ENCODE peak calls at places on chromosome 2, in six cellular contexts. T, Q, Y, W, O and N are unnamed samples.

GRCh38 chr2:121690095-121690494 is 40.8 kb upstream of the CLASP1 start:
- DNase-seq in Y (no peak), W (no peak), Q (no peak), O (no peak), T (no peak), N (no peak)

GRCh38 chr2:117087565-117088291 is 726.8 kb upstream of the DDX18 start:
- DNase-seq in Y (no peak), Q (no peak), T (no peak), O (no peak), W (no peak), N (no peak)

GRCh38 chr2:188798159-188798558 is 176.0 kb upstream of the COL3A1 start:
- DNase-seq in Q (no peak), W (no peak), O (no peak), Y (no peak), T (peak), N (no peak)

GRCh38 chr2:27102329-27102728 is 15.8 kb downstream of the KHK start:
- DNase-seq in T (no peak), O (no peak), Q (no peak), Y (no peak), W (peak), N (no peak)

GRCh38 chr2:188572592-188572991 is 280.9 kb downstream of the GULP1 start:
- DNase-seq in O (no peak), T (no peak), W (no peak), Y (no peak), Q (no peak), N (no peak)

GRCh38 chr2:148136441-148136840 is 115.5 kb downstream of the MBD5 start:
- DNase-seq in T (no peak), Q (no peak), W (no peak), O (no peak), Y (no peak), N (no peak)

GRCh38 chr2:18792226-18792629 is 202.9 kb upstream of the NT5C1B start:
- DNase-seq in Y (no peak), Q (no peak), W (no peak), O (no peak), T (peak), N (no peak)

GRCh38 chr2:217822296-217823252 is 180.2 kb downstream of the TNS1 start:
- DNase-seq in W (peak), Q (no peak), O (no peak), T (no peak), Y (no peak), N (peak)

GRCh38 chr2:12637754-12638153 is 79.0 kb upstream of the TRIB2 start:
- DNase-seq in T (peak), Y (no peak), W (no peak), O (no peak), Q (no peak), N (no peak)

GRCh38 chr2:216665717-216666116 is 29.6 kb downstream of the IGFBP5 start:
- DNase-seq in Q (no peak), T (no peak), Y (no peak), O (no peak), W (no peak), N (no peak)

GRCh38 chr2:124241-124880 is 78.1 kb upstream of the FAM110C start:
- DNase-seq in Q (no peak), O (no peak), Y (no peak), T (no peak), W (no peak), N (no peak)

GRCh38 chr2:40380036-40380435 is 71.9 kb downstream of the SLC8A1 start:
- DNase-seq in T (no peak), O (no peak), Q (no peak), W (no peak), Y (no peak), N (no peak)

GRCh38 chr2:101844055-101844635 is 146.6 kb downstream of the MAP4K4 start:
- DNase-seq in W (no peak), O (peak), Q (no peak), Y (peak), T (peak), N (no peak)

GRCh38 chr2:216012830-216013079 is 596 bp downstream of the MREG start:
- DNase-seq in Q (no peak), T (no peak), Y (no peak), O (no peak), W (no peak), N (no peak)

DNA sequence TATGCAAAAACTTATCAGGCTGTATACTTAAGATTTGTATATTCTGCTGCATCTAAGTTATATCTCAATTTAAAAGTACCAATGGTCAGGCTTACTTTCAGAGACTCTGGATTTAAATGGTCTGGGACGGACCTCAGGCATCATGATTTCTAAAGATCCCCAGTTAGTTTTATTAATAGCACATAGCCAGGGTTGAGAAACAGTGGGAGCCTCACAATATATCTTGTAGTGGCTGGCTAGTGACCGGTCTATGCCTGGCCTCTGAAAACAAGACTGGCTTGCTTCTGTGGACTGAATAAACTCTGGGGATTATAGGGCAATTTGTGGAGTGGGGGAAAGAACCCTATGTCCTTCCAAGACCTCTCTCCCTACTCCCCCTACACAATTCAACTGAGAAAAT is 162.5 kb upstream of the SLC1A4 start:
- DNase-seq in Y (no peak), O (no peak), T (no peak), W (no peak), Q (no peak), N (no peak)
- TF ChIP-seq CTCF in Y (no peak), O (no peak), T (no peak), W (no peak), Q (no peak), N (no peak)

DNA sequence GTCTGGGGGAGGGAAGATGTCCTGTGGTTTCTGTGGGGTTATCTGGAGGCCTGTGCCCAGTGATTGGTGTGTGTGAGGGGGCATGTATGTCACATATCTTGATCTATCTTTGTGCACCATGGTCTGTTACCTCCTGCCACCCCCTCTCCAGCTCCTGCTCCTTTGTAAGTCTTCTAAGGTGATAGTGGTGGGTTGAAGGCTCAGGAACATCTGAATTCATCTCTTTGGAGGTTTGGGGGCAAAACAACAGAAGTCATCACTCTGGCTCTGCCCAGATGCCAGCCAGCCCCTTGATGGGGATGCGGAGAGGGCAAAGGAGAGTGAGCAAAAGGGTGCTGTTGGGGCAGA is 2.7 kb upstream of the WNT6 start:
- DNase-seq in W (peak), Q (no peak), Y (no peak), T (no peak), O (no peak), N (no peak)
- H3K4me3 ChIP-seq in W (no peak), Q (no peak), Y (no peak), T (no peak), O (no peak), N (no peak)

GRCh38 chr2:57376985-57377384 is 669.6 kb upstream of the VRK2 start:
- DNase-seq in O (no peak), T (no peak), Q (no peak), Y (no peak), W (no peak), N (no peak)
- TF ChIP-seq CTCF in O (no peak), T (no peak), Q (peak), Y (no peak), W (peak), N (no peak)

GRCh38 chr2:65366595-65367125 is 65.7 kb downstream of the SPRED2 start:
- DNase-seq in W (no peak), Y (peak), O (peak), Q (no peak), T (peak), N (no peak)
- H3K4me3 ChIP-seq in W (peak), Y (peak), O (peak), Q (no peak), T (peak), N (no peak)

GRCh38 chr2:96265840-96266569 is at the start of the genes CIAO1 and TMEM127:
- DNase-seq in Q (peak), Y (peak), O (peak), T (peak), W (peak), N (peak)
- TF ChIP-seq CTCF in Q (no peak), Y (peak), O (no peak), T (no peak), W (peak), N (peak)

GRCh38 chr2:126145752-126146151 is 510.2 kb upstream of the GYPC start:
- DNase-seq in Q (no peak), Y (no peak), W (no peak), T (no peak), O (no peak), N (no peak)
- H3K4me3 ChIP-seq in Q (no peak), Y (no peak), W (no peak), T (no peak), O (no peak), N (no peak)

DNA sequence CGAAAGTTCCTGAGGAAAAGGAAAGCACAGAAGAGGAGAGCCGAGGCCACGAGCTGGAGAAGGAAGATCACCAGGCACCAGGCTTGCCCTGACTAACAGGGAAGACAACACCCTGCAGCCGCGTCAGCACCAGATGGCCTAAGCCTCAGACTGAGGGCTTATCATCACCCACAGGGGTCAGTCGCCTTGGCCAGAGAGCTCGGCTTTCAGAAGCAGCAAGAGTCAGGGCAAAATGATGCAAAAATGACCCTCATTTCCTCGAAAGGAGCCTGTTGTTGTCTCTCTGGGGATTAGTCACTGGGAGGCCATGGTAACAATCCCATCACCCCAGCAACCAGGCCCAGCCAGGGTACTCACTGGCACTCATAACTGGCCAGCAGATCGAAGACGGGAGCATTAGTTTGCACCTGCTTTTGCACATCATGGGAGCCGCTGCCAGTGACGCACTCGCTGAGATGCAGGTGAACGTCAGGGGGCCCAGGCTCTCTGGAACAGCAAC is 42.7 kb upstream of the ZFP36L2 start:
- DNase-seq in W (peak), O (no peak), Y (peak), T (peak), Q (no peak), N (peak)
- TF ChIP-seq CTCF in W (no peak), O (no peak), Y (peak), T (no peak), Q (no peak), N (no peak)

GRCh38 chr2:232800166-232800565 is 23.8 kb upstream of the KCNJ13 start:
- DNase-seq in T (no peak), W (no peak), O (no peak), Y (no peak), Q (no peak), N (no peak)
- H3K4me3 ChIP-seq in T (no peak), W (no peak), O (no peak), Y (no peak), Q (no peak), N (no peak)

GRCh38 chr2:144091622-144092021 is 428.3 kb downstream of the ZEB2 start:
- DNase-seq in Q (no peak), T (no peak), O (no peak), W (no peak), Y (no peak), N (no peak)

GRCh38 chr2:144083211-144083610 is 436.7 kb downstream of the ZEB2 start:
- DNase-seq in O (no peak), T (no peak), Q (no peak), W (no peak), Y (peak), N (no peak)

GRCh38 chr2:144086965-144087364 is 433.0 kb downstream of the ZEB2 start:
- DNase-seq in W (no peak), Q (no peak), T (peak), Y (no peak), O (no peak), N (no peak)

GRCh38 chr2:144084114-144084661 is 435.7 kb downstream of the ZEB2 start:
- DNase-seq in Y (no peak), W (no peak), Q (no peak), O (no peak), T (peak), N (no peak)

GRCh38 chr2:144088863-144089262 is 431.1 kb downstream of the ZEB2 start:
- DNase-seq in W (no peak), Y (no peak), T (no peak), O (no peak), Q (no peak), N (no peak)
- TF ChIP-seq CTCF in W (no peak), Y (no peak), T (no peak), O (no peak), Q (no peak), N (no peak)